ENCODE peak calls at places on chromosomes 5 and 9, in eight cellular contexts. One of them, this sample, is unnamed.

GRCh38 chr5:460413-460700 is 17.4 kb downstream of the EXOC3 start:
- DNase-seq in IMR-90: no peak
- DNase-seq in amniotic stem cell: no peak
- DNase-seq in activated CD4-positive, alpha-beta T cell treated with anti-CD3 and anti-CD28 coated beads, Interleukin-2, amount 50 U/mL, for 1 hour: no peak
- DNase-seq in SJSA1: peak
- DNase-seq in activated CD8-positive, alpha-beta T cell treated with anti-CD3 and anti-CD28 coated beads for 36 hours: no peak
- DNase-seq in NCI-H69: no peak
- DNase-seq in stimulated activated CD4-positive, alpha-beta T cell treated with anti-CD3 and anti-CD28 coated beads, TNF-alpha, amount 100 ng/mL, for 4 hours: no peak
- DNase-seq in this sample: no peak

GRCh38 chr5:82349651-82350050 is 71.5 kb upstream of the RPS23 start:
- DNase-seq in IMR-90: no peak
- DNase-seq in amniotic stem cell: no peak
- DNase-seq in activated CD4-positive, alpha-beta T cell treated with anti-CD3 and anti-CD28 coated beads, Interleukin-2, amount 50 U/mL, for 1 hour: peak
- DNase-seq in SJSA1: no peak
- DNase-seq in activated CD8-positive, alpha-beta T cell treated with anti-CD3 and anti-CD28 coated beads for 36 hours: peak
- DNase-seq in NCI-H69: peak
- DNase-seq in stimulated activated CD4-positive, alpha-beta T cell treated with anti-CD3 and anti-CD28 coated beads, TNF-alpha, amount 100 ng/mL, for 4 hours: no peak
- DNase-seq in this sample: no peak

GRCh38 chr9:94870793-94871558 is 144.5 kb downstream of the AOPEP start:
- DNase-seq in IMR-90: no peak
- DNase-seq in amniotic stem cell: no peak
- DNase-seq in activated CD4-positive, alpha-beta T cell treated with anti-CD3 and anti-CD28 coated beads, Interleukin-2, amount 50 U/mL, for 1 hour: peak
- DNase-seq in SJSA1: no peak
- DNase-seq in activated CD8-positive, alpha-beta T cell treated with anti-CD3 and anti-CD28 coated beads for 36 hours: peak
- DNase-seq in NCI-H69: no peak
- DNase-seq in stimulated activated CD4-positive, alpha-beta T cell treated with anti-CD3 and anti-CD28 coated beads, TNF-alpha, amount 100 ng/mL, for 4 hours: no peak
- DNase-seq in this sample: no peak

GRCh38 chr5:135246923-135247795 is 151.9 kb downstream of the MACROH2A1 start:
- DNase-seq in IMR-90: peak
- DNase-seq in amniotic stem cell: peak
- DNase-seq in activated CD4-positive, alpha-beta T cell treated with anti-CD3 and anti-CD28 coated beads, Interleukin-2, amount 50 U/mL, for 1 hour: no peak
- DNase-seq in SJSA1: peak
- DNase-seq in activated CD8-positive, alpha-beta T cell treated with anti-CD3 and anti-CD28 coated beads for 36 hours: no peak
- DNase-seq in NCI-H69: peak
- DNase-seq in stimulated activated CD4-positive, alpha-beta T cell treated with anti-CD3 and anti-CD28 coated beads, TNF-alpha, amount 100 ng/mL, for 4 hours: no peak
- DNase-seq in this sample: peak

GRCh38 chr9:79447308-79447605 is 124.5 kb upstream of the TLE4 start:
- DNase-seq in IMR-90: no peak
- DNase-seq in amniotic stem cell: no peak
- DNase-seq in activated CD4-positive, alpha-beta T cell treated with anti-CD3 and anti-CD28 coated beads, Interleukin-2, amount 50 U/mL, for 1 hour: no peak
- DNase-seq in SJSA1: no peak
- DNase-seq in activated CD8-positive, alpha-beta T cell treated with anti-CD3 and anti-CD28 coated beads for 36 hours: no peak
- DNase-seq in NCI-H69: no peak
- DNase-seq in stimulated activated CD4-positive, alpha-beta T cell treated with anti-CD3 and anti-CD28 coated beads, TNF-alpha, amount 100 ng/mL, for 4 hours: no peak
- DNase-seq in this sample: no peak

GRCh38 chr5:154107729-154108128 is 69.0 kb downstream of the MFAP3 start:
- DNase-seq in IMR-90: no peak
- DNase-seq in amniotic stem cell: no peak
- DNase-seq in activated CD4-positive, alpha-beta T cell treated with anti-CD3 and anti-CD28 coated beads, Interleukin-2, amount 50 U/mL, for 1 hour: no peak
- DNase-seq in SJSA1: no peak
- DNase-seq in activated CD8-positive, alpha-beta T cell treated with anti-CD3 and anti-CD28 coated beads for 36 hours: no peak
- DNase-seq in NCI-H69: no peak
- DNase-seq in stimulated activated CD4-positive, alpha-beta T cell treated with anti-CD3 and anti-CD28 coated beads, TNF-alpha, amount 100 ng/mL, for 4 hours: no peak
- DNase-seq in this sample: no peak

GRCh38 chr9:136050266-136050705 is 44.8 kb downstream of the NACC2 start:
- DNase-seq in IMR-90: no peak
- DNase-seq in amniotic stem cell: no peak
- DNase-seq in activated CD4-positive, alpha-beta T cell treated with anti-CD3 and anti-CD28 coated beads, Interleukin-2, amount 50 U/mL, for 1 hour: no peak
- DNase-seq in SJSA1: peak
- DNase-seq in activated CD8-positive, alpha-beta T cell treated with anti-CD3 and anti-CD28 coated beads for 36 hours: no peak
- DNase-seq in NCI-H69: no peak
- DNase-seq in stimulated activated CD4-positive, alpha-beta T cell treated with anti-CD3 and anti-CD28 coated beads, TNF-alpha, amount 100 ng/mL, for 4 hours: no peak
- DNase-seq in this sample: no peak

GRCh38 chr5:132776077-132776931 is 735 bp downstream of the SEPTIN8 start:
- DNase-seq in IMR-90: no peak
- DNase-seq in amniotic stem cell: no peak
- DNase-seq in activated CD4-positive, alpha-beta T cell treated with anti-CD3 and anti-CD28 coated beads, Interleukin-2, amount 50 U/mL, for 1 hour: no peak
- DNase-seq in SJSA1: peak
- DNase-seq in activated CD8-positive, alpha-beta T cell treated with anti-CD3 and anti-CD28 coated beads for 36 hours: peak
- DNase-seq in NCI-H69: peak
- DNase-seq in stimulated activated CD4-positive, alpha-beta T cell treated with anti-CD3 and anti-CD28 coated beads, TNF-alpha, amount 100 ng/mL, for 4 hours: no peak
- DNase-seq in this sample: no peak

GRCh38 chr5:54959673-54960418 is 25.5 kb downstream of the ESM1 start:
- DNase-seq in IMR-90: no peak
- DNase-seq in amniotic stem cell: no peak
- DNase-seq in activated CD4-positive, alpha-beta T cell treated with anti-CD3 and anti-CD28 coated beads, Interleukin-2, amount 50 U/mL, for 1 hour: no peak
- DNase-seq in SJSA1: no peak
- DNase-seq in activated CD8-positive, alpha-beta T cell treated with anti-CD3 and anti-CD28 coated beads for 36 hours: peak
- DNase-seq in NCI-H69: peak
- DNase-seq in stimulated activated CD4-positive, alpha-beta T cell treated with anti-CD3 and anti-CD28 coated beads, TNF-alpha, amount 100 ng/mL, for 4 hours: no peak
- DNase-seq in this sample: no peak

GRCh38 chr9:111868475-111868874 is 28.1 kb upstream of the UGCG start:
- DNase-seq in IMR-90: no peak
- DNase-seq in amniotic stem cell: no peak
- DNase-seq in activated CD4-positive, alpha-beta T cell treated with anti-CD3 and anti-CD28 coated beads, Interleukin-2, amount 50 U/mL, for 1 hour: no peak
- DNase-seq in SJSA1: no peak
- DNase-seq in activated CD8-positive, alpha-beta T cell treated with anti-CD3 and anti-CD28 coated beads for 36 hours: no peak
- DNase-seq in NCI-H69: peak
- DNase-seq in stimulated activated CD4-positive, alpha-beta T cell treated with anti-CD3 and anti-CD28 coated beads, TNF-alpha, amount 100 ng/mL, for 4 hours: no peak
- DNase-seq in this sample: no peak

GRCh38 chr5:100706796-100707195 is 171.6 kb downstream of the FAM174A start:
- DNase-seq in IMR-90: no peak
- DNase-seq in amniotic stem cell: no peak
- DNase-seq in activated CD4-positive, alpha-beta T cell treated with anti-CD3 and anti-CD28 coated beads, Interleukin-2, amount 50 U/mL, for 1 hour: no peak
- DNase-seq in SJSA1: no peak
- DNase-seq in activated CD8-positive, alpha-beta T cell treated with anti-CD3 and anti-CD28 coated beads for 36 hours: no peak
- DNase-seq in NCI-H69: no peak
- DNase-seq in stimulated activated CD4-positive, alpha-beta T cell treated with anti-CD3 and anti-CD28 coated beads, TNF-alpha, amount 100 ng/mL, for 4 hours: no peak
- DNase-seq in this sample: no peak

GRCh38 chr9:34651876-34652602 is at the start of gene IL11RA:
- DNase-seq in IMR-90: peak
- DNase-seq in amniotic stem cell: no peak
- DNase-seq in activated CD4-positive, alpha-beta T cell treated with anti-CD3 and anti-CD28 coated beads, Interleukin-2, amount 50 U/mL, for 1 hour: peak
- DNase-seq in SJSA1: peak
- DNase-seq in activated CD8-positive, alpha-beta T cell treated with anti-CD3 and anti-CD28 coated beads for 36 hours: peak
- DNase-seq in NCI-H69: peak
- DNase-seq in stimulated activated CD4-positive, alpha-beta T cell treated with anti-CD3 and anti-CD28 coated beads, TNF-alpha, amount 100 ng/mL, for 4 hours: no peak
- DNase-seq in this sample: peak

GRCh38 chr5:32852535-32852934 is 141.4 kb downstream of the NPR3 start:
- DNase-seq in IMR-90: peak
- DNase-seq in amniotic stem cell: peak
- DNase-seq in activated CD4-positive, alpha-beta T cell treated with anti-CD3 and anti-CD28 coated beads, Interleukin-2, amount 50 U/mL, for 1 hour: no peak
- DNase-seq in SJSA1: peak
- DNase-seq in activated CD8-positive, alpha-beta T cell treated with anti-CD3 and anti-CD28 coated beads for 36 hours: no peak
- DNase-seq in NCI-H69: no peak
- DNase-seq in stimulated activated CD4-positive, alpha-beta T cell treated with anti-CD3 and anti-CD28 coated beads, TNF-alpha, amount 100 ng/mL, for 4 hours: no peak
- DNase-seq in this sample: no peak

GRCh38 chr5:14199902-14200301 is 56.8 kb downstream of the TRIO start:
- DNase-seq in IMR-90: no peak
- DNase-seq in amniotic stem cell: no peak
- DNase-seq in activated CD4-positive, alpha-beta T cell treated with anti-CD3 and anti-CD28 coated beads, Interleukin-2, amount 50 U/mL, for 1 hour: no peak
- DNase-seq in SJSA1: no peak
- DNase-seq in activated CD8-positive, alpha-beta T cell treated with anti-CD3 and anti-CD28 coated beads for 36 hours: no peak
- DNase-seq in NCI-H69: no peak
- DNase-seq in stimulated activated CD4-positive, alpha-beta T cell treated with anti-CD3 and anti-CD28 coated beads, TNF-alpha, amount 100 ng/mL, for 4 hours: no peak
- DNase-seq in this sample: no peak

GRCh38 chr5:78795757-78796156 is 147.2 kb upstream of the LHFPL2 start:
- DNase-seq in IMR-90: no peak
- DNase-seq in amniotic stem cell: no peak
- DNase-seq in activated CD4-positive, alpha-beta T cell treated with anti-CD3 and anti-CD28 coated beads, Interleukin-2, amount 50 U/mL, for 1 hour: no peak
- DNase-seq in SJSA1: no peak
- DNase-seq in activated CD8-positive, alpha-beta T cell treated with anti-CD3 and anti-CD28 coated beads for 36 hours: no peak
- DNase-seq in NCI-H69: no peak
- DNase-seq in stimulated activated CD4-positive, alpha-beta T cell treated with anti-CD3 and anti-CD28 coated beads, TNF-alpha, amount 100 ng/mL, for 4 hours: no peak
- DNase-seq in this sample: no peak

GRCh38 chr5:34022131-34022705 is 14.4 kb upstream of the AMACR start:
- DNase-seq in IMR-90: peak
- DNase-seq in amniotic stem cell: no peak
- DNase-seq in activated CD4-positive, alpha-beta T cell treated with anti-CD3 and anti-CD28 coated beads, Interleukin-2, amount 50 U/mL, for 1 hour: no peak
- DNase-seq in SJSA1: no peak
- DNase-seq in activated CD8-positive, alpha-beta T cell treated with anti-CD3 and anti-CD28 coated beads for 36 hours: peak
- DNase-seq in NCI-H69: no peak
- DNase-seq in stimulated activated CD4-positive, alpha-beta T cell treated with anti-CD3 and anti-CD28 coated beads, TNF-alpha, amount 100 ng/mL, for 4 hours: no peak
- DNase-seq in this sample: no peak

GRCh38 chr5:114363837-114364236 is 2.0 kb downstream of the KCNN2 start:
- DNase-seq in IMR-90: no peak
- DNase-seq in amniotic stem cell: no peak
- DNase-seq in activated CD4-positive, alpha-beta T cell treated with anti-CD3 and anti-CD28 coated beads, Interleukin-2, amount 50 U/mL, for 1 hour: no peak
- DNase-seq in SJSA1: no peak
- DNase-seq in activated CD8-positive, alpha-beta T cell treated with anti-CD3 and anti-CD28 coated beads for 36 hours: no peak
- DNase-seq in NCI-H69: peak
- DNase-seq in stimulated activated CD4-positive, alpha-beta T cell treated with anti-CD3 and anti-CD28 coated beads, TNF-alpha, amount 100 ng/mL, for 4 hours: no peak
- DNase-seq in this sample: no peak

GRCh38 chr5:56060276-56061110 is 65.7 kb upstream of the IL6ST start:
- DNase-seq in IMR-90: no peak
- DNase-seq in amniotic stem cell: no peak
- DNase-seq in activated CD4-positive, alpha-beta T cell treated with anti-CD3 and anti-CD28 coated beads, Interleukin-2, amount 50 U/mL, for 1 hour: peak
- DNase-seq in SJSA1: no peak
- DNase-seq in activated CD8-positive, alpha-beta T cell treated with anti-CD3 and anti-CD28 coated beads for 36 hours: peak
- DNase-seq in NCI-H69: no peak
- DNase-seq in stimulated activated CD4-positive, alpha-beta T cell treated with anti-CD3 and anti-CD28 coated beads, TNF-alpha, amount 100 ng/mL, for 4 hours: no peak
- DNase-seq in this sample: no peak

GRCh38 chr9:90423661-90424193 is 218.9 kb downstream of the DIRAS2 start:
- DNase-seq in IMR-90: no peak
- DNase-seq in amniotic stem cell: no peak
- DNase-seq in activated CD4-positive, alpha-beta T cell treated with anti-CD3 and anti-CD28 coated beads, Interleukin-2, amount 50 U/mL, for 1 hour: no peak
- DNase-seq in SJSA1: no peak
- DNase-seq in activated CD8-positive, alpha-beta T cell treated with anti-CD3 and anti-CD28 coated beads for 36 hours: no peak
- DNase-seq in NCI-H69: no peak
- DNase-seq in stimulated activated CD4-positive, alpha-beta T cell treated with anti-CD3 and anti-CD28 coated beads, TNF-alpha, amount 100 ng/mL, for 4 hours: no peak
- DNase-seq in this sample: no peak

GRCh38 chr9:90539266-90539665 is 103.4 kb downstream of the DIRAS2 start:
- DNase-seq in IMR-90: no peak
- DNase-seq in amniotic stem cell: no peak
- DNase-seq in activated CD4-positive, alpha-beta T cell treated with anti-CD3 and anti-CD28 coated beads, Interleukin-2, amount 50 U/mL, for 1 hour: no peak
- DNase-seq in SJSA1: no peak
- DNase-seq in activated CD8-positive, alpha-beta T cell treated with anti-CD3 and anti-CD28 coated beads for 36 hours: no peak
- DNase-seq in NCI-H69: no peak
- DNase-seq in stimulated activated CD4-positive, alpha-beta T cell treated with anti-CD3 and anti-CD28 coated beads, TNF-alpha, amount 100 ng/mL, for 4 hours: no peak
- DNase-seq in this sample: no peak

GRCh38 chr9:134186471-134187109 is 22.2 kb upstream of the RNU6ATAC start:
- DNase-seq in IMR-90: no peak
- DNase-seq in amniotic stem cell: no peak
- DNase-seq in activated CD4-positive, alpha-beta T cell treated with anti-CD3 and anti-CD28 coated beads, Interleukin-2, amount 50 U/mL, for 1 hour: no peak
- DNase-seq in SJSA1: no peak
- DNase-seq in activated CD8-positive, alpha-beta T cell treated with anti-CD3 and anti-CD28 coated beads for 36 hours: peak
- DNase-seq in NCI-H69: no peak
- DNase-seq in stimulated activated CD4-positive, alpha-beta T cell treated with anti-CD3 and anti-CD28 coated beads, TNF-alpha, amount 100 ng/mL, for 4 hours: no peak
- DNase-seq in this sample: peak

GRCh38 chr5:37495210-37495609 is 116.1 kb downstream of the WDR70 start:
- DNase-seq in IMR-90: peak
- DNase-seq in amniotic stem cell: no peak
- DNase-seq in activated CD4-positive, alpha-beta T cell treated with anti-CD3 and anti-CD28 coated beads, Interleukin-2, amount 50 U/mL, for 1 hour: no peak
- DNase-seq in SJSA1: no peak
- DNase-seq in activated CD8-positive, alpha-beta T cell treated with anti-CD3 and anti-CD28 coated beads for 36 hours: no peak
- DNase-seq in NCI-H69: peak
- DNase-seq in stimulated activated CD4-positive, alpha-beta T cell treated with anti-CD3 and anti-CD28 coated beads, TNF-alpha, amount 100 ng/mL, for 4 hours: no peak
- DNase-seq in this sample: no peak

GRCh38 chr5:81854915-81855314 is 104.0 kb upstream of the SSBP2 start:
- DNase-seq in IMR-90: no peak
- DNase-seq in amniotic stem cell: no peak
- DNase-seq in activated CD4-positive, alpha-beta T cell treated with anti-CD3 and anti-CD28 coated beads, Interleukin-2, amount 50 U/mL, for 1 hour: no peak
- DNase-seq in SJSA1: no peak
- DNase-seq in activated CD8-positive, alpha-beta T cell treated with anti-CD3 and anti-CD28 coated beads for 36 hours: no peak
- DNase-seq in NCI-H69: peak
- DNase-seq in stimulated activated CD4-positive, alpha-beta T cell treated with anti-CD3 and anti-CD28 coated beads, TNF-alpha, amount 100 ng/mL, for 4 hours: no peak
- DNase-seq in this sample: no peak

GRCh38 chr5:151556808-151557207 is 34.3 kb downstream of the FAT2 start:
- DNase-seq in IMR-90: no peak
- DNase-seq in amniotic stem cell: no peak
- DNase-seq in activated CD4-positive, alpha-beta T cell treated with anti-CD3 and anti-CD28 coated beads, Interleukin-2, amount 50 U/mL, for 1 hour: no peak
- DNase-seq in SJSA1: no peak
- DNase-seq in activated CD8-positive, alpha-beta T cell treated with anti-CD3 and anti-CD28 coated beads for 36 hours: no peak
- DNase-seq in NCI-H69: no peak
- DNase-seq in stimulated activated CD4-positive, alpha-beta T cell treated with anti-CD3 and anti-CD28 coated beads, TNF-alpha, amount 100 ng/mL, for 4 hours: no peak
- DNase-seq in this sample: no peak

GRCh38 chr9:84146893-84147705 is 166.5 kb downstream of the RMI1 start:
- DNase-seq in IMR-90: no peak
- DNase-seq in amniotic stem cell: no peak
- DNase-seq in activated CD4-positive, alpha-beta T cell treated with anti-CD3 and anti-CD28 coated beads, Interleukin-2, amount 50 U/mL, for 1 hour: no peak
- DNase-seq in SJSA1: no peak
- DNase-seq in activated CD8-positive, alpha-beta T cell treated with anti-CD3 and anti-CD28 coated beads for 36 hours: no peak
- DNase-seq in NCI-H69: peak
- DNase-seq in stimulated activated CD4-positive, alpha-beta T cell treated with anti-CD3 and anti-CD28 coated beads, TNF-alpha, amount 100 ng/mL, for 4 hours: no peak
- DNase-seq in this sample: no peak

GRCh38 chr5:3122985-3123762 is 371.7 kb upstream of the IRX2 start:
- DNase-seq in IMR-90: no peak
- DNase-seq in amniotic stem cell: no peak
- DNase-seq in activated CD4-positive, alpha-beta T cell treated with anti-CD3 and anti-CD28 coated beads, Interleukin-2, amount 50 U/mL, for 1 hour: no peak
- DNase-seq in SJSA1: peak
- DNase-seq in activated CD8-positive, alpha-beta T cell treated with anti-CD3 and anti-CD28 coated beads for 36 hours: no peak
- DNase-seq in NCI-H69: no peak
- DNase-seq in stimulated activated CD4-positive, alpha-beta T cell treated with anti-CD3 and anti-CD28 coated beads, TNF-alpha, amount 100 ng/mL, for 4 hours: no peak
- DNase-seq in this sample: no peak

GRCh38 chr9:128933731-128934130 is 12.9 kb downstream of the PHYHD1 start:
- DNase-seq in IMR-90: no peak
- DNase-seq in amniotic stem cell: no peak
- DNase-seq in activated CD4-positive, alpha-beta T cell treated with anti-CD3 and anti-CD28 coated beads, Interleukin-2, amount 50 U/mL, for 1 hour: no peak
- DNase-seq in SJSA1: no peak
- DNase-seq in activated CD8-positive, alpha-beta T cell treated with anti-CD3 and anti-CD28 coated beads for 36 hours: no peak
- DNase-seq in NCI-H69: no peak
- DNase-seq in stimulated activated CD4-positive, alpha-beta T cell treated with anti-CD3 and anti-CD28 coated beads, TNF-alpha, amount 100 ng/mL, for 4 hours: no peak
- DNase-seq in this sample: peak

GRCh38 chr5:150178262-150178661 is 11.6 kb upstream of the SLC6A7 start:
- DNase-seq in IMR-90: no peak
- DNase-seq in amniotic stem cell: no peak
- DNase-seq in activated CD4-positive, alpha-beta T cell treated with anti-CD3 and anti-CD28 coated beads, Interleukin-2, amount 50 U/mL, for 1 hour: no peak
- DNase-seq in SJSA1: no peak
- DNase-seq in activated CD8-positive, alpha-beta T cell treated with anti-CD3 and anti-CD28 coated beads for 36 hours: no peak
- DNase-seq in NCI-H69: peak
- DNase-seq in stimulated activated CD4-positive, alpha-beta T cell treated with anti-CD3 and anti-CD28 coated beads, TNF-alpha, amount 100 ng/mL, for 4 hours: no peak
- DNase-seq in this sample: no peak

GRCh38 chr5:97425511-97425910 is 242.5 kb upstream of the RIOK2 start:
- DNase-seq in IMR-90: peak
- DNase-seq in amniotic stem cell: no peak
- DNase-seq in activated CD4-positive, alpha-beta T cell treated with anti-CD3 and anti-CD28 coated beads, Interleukin-2, amount 50 U/mL, for 1 hour: no peak
- DNase-seq in SJSA1: no peak
- DNase-seq in activated CD8-positive, alpha-beta T cell treated with anti-CD3 and anti-CD28 coated beads for 36 hours: no peak
- DNase-seq in NCI-H69: peak
- DNase-seq in stimulated activated CD4-positive, alpha-beta T cell treated with anti-CD3 and anti-CD28 coated beads, TNF-alpha, amount 100 ng/mL, for 4 hours: no peak
- DNase-seq in this sample: peak

GRCh38 chr9:89606567-89607311 is 1.9 kb downstream of the GADD45G start:
- DNase-seq in IMR-90: peak
- DNase-seq in amniotic stem cell: no peak
- DNase-seq in activated CD4-positive, alpha-beta T cell treated with anti-CD3 and anti-CD28 coated beads, Interleukin-2, amount 50 U/mL, for 1 hour: no peak
- DNase-seq in SJSA1: no peak
- DNase-seq in activated CD8-positive, alpha-beta T cell treated with anti-CD3 and anti-CD28 coated beads for 36 hours: peak
- DNase-seq in NCI-H69: peak
- DNase-seq in stimulated activated CD4-positive, alpha-beta T cell treated with anti-CD3 and anti-CD28 coated beads, TNF-alpha, amount 100 ng/mL, for 4 hours: no peak
- DNase-seq in this sample: no peak

GRCh38 chr9:6711403-6711802 is 46.4 kb upstream of the KDM4C start:
- DNase-seq in IMR-90: peak
- DNase-seq in amniotic stem cell: no peak
- DNase-seq in activated CD4-positive, alpha-beta T cell treated with anti-CD3 and anti-CD28 coated beads, Interleukin-2, amount 50 U/mL, for 1 hour: no peak
- DNase-seq in SJSA1: no peak
- DNase-seq in activated CD8-positive, alpha-beta T cell treated with anti-CD3 and anti-CD28 coated beads for 36 hours: no peak
- DNase-seq in NCI-H69: no peak
- DNase-seq in stimulated activated CD4-positive, alpha-beta T cell treated with anti-CD3 and anti-CD28 coated beads, TNF-alpha, amount 100 ng/mL, for 4 hours: no peak
- DNase-seq in this sample: no peak

GRCh38 chr5:9894571-9895304 is 264.6 kb upstream of the TAS2R1 start:
- DNase-seq in IMR-90: no peak
- DNase-seq in amniotic stem cell: no peak
- DNase-seq in activated CD4-positive, alpha-beta T cell treated with anti-CD3 and anti-CD28 coated beads, Interleukin-2, amount 50 U/mL, for 1 hour: no peak
- DNase-seq in SJSA1: no peak
- DNase-seq in activated CD8-positive, alpha-beta T cell treated with anti-CD3 and anti-CD28 coated beads for 36 hours: no peak
- DNase-seq in NCI-H69: peak
- DNase-seq in stimulated activated CD4-positive, alpha-beta T cell treated with anti-CD3 and anti-CD28 coated beads, TNF-alpha, amount 100 ng/mL, for 4 hours: no peak
- DNase-seq in this sample: no peak

GRCh38 chr9:133714606-133715294 is 23.4 kb downstream of the SARDH start:
- DNase-seq in IMR-90: peak
- DNase-seq in amniotic stem cell: no peak
- DNase-seq in activated CD4-positive, alpha-beta T cell treated with anti-CD3 and anti-CD28 coated beads, Interleukin-2, amount 50 U/mL, for 1 hour: no peak
- DNase-seq in SJSA1: peak
- DNase-seq in activated CD8-positive, alpha-beta T cell treated with anti-CD3 and anti-CD28 coated beads for 36 hours: no peak
- DNase-seq in NCI-H69: no peak
- DNase-seq in stimulated activated CD4-positive, alpha-beta T cell treated with anti-CD3 and anti-CD28 coated beads, TNF-alpha, amount 100 ng/mL, for 4 hours: no peak
- DNase-seq in this sample: no peak

GRCh38 chr9:134851015-134851414 is 29.6 kb upstream of the FCN2 start:
- DNase-seq in IMR-90: no peak
- DNase-seq in amniotic stem cell: no peak
- DNase-seq in activated CD4-positive, alpha-beta T cell treated with anti-CD3 and anti-CD28 coated beads, Interleukin-2, amount 50 U/mL, for 1 hour: no peak
- DNase-seq in SJSA1: no peak
- DNase-seq in activated CD8-positive, alpha-beta T cell treated with anti-CD3 and anti-CD28 coated beads for 36 hours: peak
- DNase-seq in NCI-H69: no peak
- DNase-seq in stimulated activated CD4-positive, alpha-beta T cell treated with anti-CD3 and anti-CD28 coated beads, TNF-alpha, amount 100 ng/mL, for 4 hours: no peak
- DNase-seq in this sample: peak

This sample was measured in spleen.